ENCODE peak calls at places on chromosomes 1 and 21, in nine cellular contexts. H, P, B, N, S, F, D, O and X are unnamed samples.

GRCh38 chr1:165960136-165960535 is 132.7 kb downstream of the UCK2 start:
- DNase-seq in B (no peak), F (no peak), O (no peak), D (peak; percentile 19), N (no peak), P (no peak), H (no peak), S (peak; percentile 35), X (no peak)

GRCh38 chr1:153532161-153532560 is 3.6 kb downstream of the S100A6 start:
- DNase-seq in O (no peak), P (no peak), S (no peak), N (no peak), H (no peak), D (no peak), B (no peak), F (no peak), X (no peak)

GRCh38 chr1:155466996-155467395 is 95.6 kb downstream of the ASH1L start:
- DNase-seq in B (no peak), S (peak; percentile 75), N (no peak), H (peak; percentile 81), O (no peak), F (no peak), D (peak; percentile 73), P (no peak), X (no peak)

GRCh38 chr1:27099904-27100796 is 54.8 kb downstream of the SLC9A1 start:
- DNase-seq in N (no peak), F (no peak), O (peak; percentile 72), P (no peak), D (no peak), H (peak; percentile 89), S (no peak), B (no peak), X (no peak)

GRCh38 chr21:43644609-43645008 is 14.7 kb downstream of the HSF2BP start:
- DNase-seq in F (no peak), O (no peak), D (peak; percentile 68), H (peak; percentile 44), S (peak; percentile 48), N (no peak), B (no peak), P (peak; percentile 33), X (no peak)

GRCh38 chr1:162734047-162734446 is 56.5 kb upstream of the HSD17B7 start:
- DNase-seq in H (no peak), N (no peak), S (no peak), P (no peak), F (no peak), D (no peak), B (no peak), O (no peak), X (no peak)

GRCh38 chr1:107787299-107787698 is 177.7 kb downstream of the VAV3 start:
- DNase-seq in S (no peak), O (no peak), B (no peak), N (no peak), H (no peak), F (no peak), P (no peak), D (no peak), X (no peak)

GRCh38 chr1:208107817-208108608 is 136.2 kb downstream of the PLXNA2 start:
- DNase-seq in O (peak; percentile 53), D (peak; percentile 54), B (no peak), F (no peak), N (no peak), P (peak; percentile 46), S (peak; percentile 90), H (peak; percentile 67), X (no peak)

GRCh38 chr1:33010946-33011731 is 25.5 kb downstream of the AK2 start:
- DNase-seq in D (peak; percentile 67), N (no peak), O (peak; percentile 69), S (no peak), B (no peak), P (peak; percentile 84), H (peak; percentile 80), F (no peak), X (no peak)

GRCh38 chr1:225482489-225482950 is 54.7 kb upstream of the LBR start:
- DNase-seq in O (no peak), P (no peak), N (no peak), S (peak; percentile 31), H (peak; percentile 87), F (no peak), D (peak; percentile 30), B (no peak), X (no peak)

GRCh38 chr21:44686843-44687561 is 5.0 kb upstream of the KRTAP12-1 start:
- DNase-seq in P (no peak), B (no peak), N (no peak), O (no peak), H (no peak), F (peak; percentile 28), S (no peak), D (no peak), X (no peak)

GRCh38 chr1:174534789-174535188 is 87.0 kb downstream of the GPR52 start:
- DNase-seq in D (no peak), O (no peak), N (no peak), S (peak; percentile 3), B (no peak), P (no peak), H (no peak), F (no peak), X (no peak)

GRCh38 chr1:154219511-154219910 is 1.2 kb upstream of the UBAP2L start:
- DNase-seq in S (no peak), H (peak; percentile 53), P (peak; percentile 35), F (no peak), O (no peak), D (peak; percentile 9), N (no peak), B (no peak), X (no peak)

GRCh38 chr1:208243851-208244583 is at the start of gene PLXNA2:
- DNase-seq in S (peak; percentile 49), O (peak; percentile 90), P (peak; percentile 74), N (peak; percentile 54), B (peak; percentile 39), F (peak; percentile 63), H (peak; percentile 52), D (peak; percentile 69), X (peak; percentile 62)

DNA sequence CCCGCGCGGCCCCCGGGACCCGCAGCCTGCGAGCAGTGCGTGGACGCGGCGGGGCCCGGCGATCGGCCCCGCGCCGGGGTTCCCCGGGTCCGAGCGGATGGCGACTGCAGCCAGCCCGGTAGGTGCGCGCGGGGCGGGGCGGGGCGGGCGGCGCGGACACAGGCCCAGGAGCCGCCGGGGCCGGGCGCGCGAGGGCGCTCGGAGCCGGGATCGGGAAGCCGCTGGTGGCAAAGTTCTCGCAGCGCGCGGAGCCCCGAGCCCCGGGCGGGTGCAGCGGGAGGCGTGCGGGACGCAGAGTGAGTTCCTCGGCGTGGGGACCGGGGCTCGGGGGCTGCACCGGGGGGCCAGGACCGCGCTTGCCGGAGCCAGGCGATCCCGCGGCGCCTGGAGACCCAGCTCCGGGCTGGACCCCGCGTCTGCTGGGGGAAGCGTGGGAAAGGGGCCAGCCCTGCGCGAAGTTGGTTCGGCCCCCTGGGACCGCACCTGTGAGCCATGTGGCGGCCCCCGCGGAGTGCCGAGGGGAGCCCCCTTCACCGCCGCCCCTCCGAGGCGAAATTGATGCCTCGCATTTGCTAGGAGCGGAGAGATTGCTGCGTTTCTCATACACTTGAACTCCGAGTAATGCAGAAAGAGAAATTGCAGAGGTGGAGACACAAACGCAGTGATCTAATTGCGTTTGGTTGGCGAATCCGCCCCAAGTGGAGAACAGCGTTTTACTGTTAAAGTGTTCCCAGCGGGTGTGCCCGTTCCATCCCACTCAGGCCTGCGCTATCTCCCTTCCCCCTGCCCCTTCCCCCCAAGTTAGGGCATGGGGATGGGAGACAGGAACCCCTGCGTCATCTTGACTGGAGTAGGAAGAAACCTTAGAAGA is 228.9 kb upstream of the TMEM51 start:
- DNase-seq in P (no peak), F (peak; percentile 62), B (no peak), N (no peak), O (no peak), H (peak; percentile 54), S (peak; percentile 37), D (peak; percentile 65), X (no peak)
- TF ChIP-seq CTCF in P (peak; percentile 3), F (no peak), B (no peak), N (no peak), O (no peak), H (no peak), S (peak; percentile 9), D (no peak), X (no peak)

GRCh38 chr1:158177705-158178450 is 2.8 kb upstream of the CD1D start:
- DNase-seq in D (peak; percentile 66), S (peak; percentile 10), B (no peak), P (peak; percentile 91), N (peak; percentile 54), O (peak; percentile 93), H (peak; percentile 25), F (peak; percentile 61), X (no peak)

GRCh38 chr1:158179301-158180041 is 1.2 kb upstream of the CD1D start:
- DNase-seq in S (no peak), F (no peak), B (no peak), N (no peak), P (no peak), O (no peak), D (no peak), H (no peak), X (no peak)

GRCh38 chr1:158181577-158181922 is 855 bp downstream of the CD1D start:
- DNase-seq in F (no peak), H (no peak), O (no peak), N (no peak), P (no peak), D (no peak), S (no peak), B (no peak), X (no peak)

GRCh38 chr1:158180741-158181576 is at the start of gene CD1D:
- DNase-seq in B (no peak), D (peak; percentile 69), H (no peak), N (peak; percentile 26), S (no peak), P (peak; percentile 21), O (peak; percentile 56), F (peak; percentile 48), X (no peak)

DNA sequence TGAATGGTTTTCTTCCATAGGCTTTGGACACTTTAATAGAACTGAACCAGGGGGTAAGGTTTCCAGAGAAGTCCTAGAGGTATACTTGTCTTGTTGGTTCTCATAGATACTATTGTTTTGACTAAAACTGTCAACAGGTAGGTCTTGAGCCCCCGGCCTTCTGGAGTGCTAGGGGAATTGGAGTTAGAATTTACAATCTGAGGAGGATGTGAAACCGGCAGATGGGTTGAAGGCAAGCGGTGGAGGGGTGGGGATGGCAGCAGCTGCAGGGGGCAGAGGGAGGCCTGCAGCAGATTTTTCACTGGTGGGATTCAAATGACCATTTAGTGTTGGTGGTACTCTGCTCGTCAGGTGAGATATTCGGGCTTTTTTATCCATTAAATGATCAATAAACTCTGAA is 4.3 kb upstream of the CD1D start:
- DNase-seq in B (no peak), D (no peak), O (no peak), F (no peak), N (no peak), S (no peak), H (no peak), P (no peak), X (no peak)
- TF ChIP-seq CTCF in B (no peak), D (no peak), O (no peak), F (no peak), N (no peak), S (no peak), H (no peak), P (no peak), X (no peak)

GRCh38 chr1:30329802-30330557 is 393.4 kb downstream of the MATN1 start:
- DNase-seq in H (no peak), N (no peak), D (no peak), O (no peak), B (no peak), F (no peak), P (no peak), S (no peak), X (no peak)
- TF ChIP-seq CTCF in H (no peak), N (no peak), D (no peak), O (no peak), B (no peak), F (no peak), P (no peak), S (no peak), X (no peak)

GRCh38 chr1:94236630-94237290 is 624 bp downstream of the ARHGAP29 start:
- DNase-seq in N (no peak), P (no peak), O (no peak), S (peak; percentile 36), H (peak; percentile 57), F (peak; percentile 38), D (peak; percentile 40), B (no peak), X (no peak)
- TF ChIP-seq CTCF in N (peak; percentile 22), P (peak; percentile 16), O (no peak), S (peak; percentile 53), H (peak; percentile 47), F (no peak), D (peak; percentile 21), B (no peak), X (no peak)